ENCODE peak calls at places on chromosomes 11 and 22, in four cellular contexts. One of them, this sample, is unnamed.
A peak's percentile ranks its signal among the peaks of the same experiment; 100 is the strongest.

GRCh38 chr11:121421149-121421906 is 30.8 kb upstream of the SORL1 start:
- DNase-seq in AG04450: no peak
- DNase-seq in cardiac fibroblast: no peak
- DNase-seq in A549: no peak
- DNase-seq in this sample: no peak

GRCh38 chr22:19519041-19519926 is 4.9 kb downstream of the CLDN5 start:
- DNase-seq in cardiac fibroblast: no peak
- DNase-seq in A549: no peak
- DNase-seq in AG04450: no peak
- DNase-seq in this sample: no peak

GRCh38 chr22:38706101-38706884 is 549 bp downstream of the GTPBP1 start:
- DNase-seq in A549: no peak
- DNase-seq in AG04450: no peak
- DNase-seq in cardiac fibroblast: peak; percentile 35
- DNase-seq in this sample: peak; percentile 66

GRCh38 chr22:20464096-20464614 is 26.5 kb upstream of the SCARF2 start:
- DNase-seq in AG04450: no peak
- DNase-seq in cardiac fibroblast: no peak
- DNase-seq in A549: no peak
- DNase-seq in this sample: no peak

GRCh38 chr11:7638710-7639642 is 34.3 kb downstream of the CYB5R2 start:
- DNase-seq in AG04450: no peak
- DNase-seq in A549: no peak
- DNase-seq in cardiac fibroblast: no peak
- DNase-seq in this sample: no peak

GRCh38 chr22:49103314-49104052 is 724.2 kb downstream of the BRD1 start:
- DNase-seq in cardiac fibroblast: no peak
- DNase-seq in A549: no peak
- DNase-seq in AG04450: no peak
- DNase-seq in this sample: no peak

GRCh38 chr11:72614381-72614780 is 59.8 kb downstream of the PDE2A start:
- DNase-seq in AG04450: no peak
- DNase-seq in cardiac fibroblast: no peak
- DNase-seq in A549: no peak
- DNase-seq in this sample: no peak

GRCh38 chr22:31604746-31605705 is 57.0 kb downstream of the PISD start:
- DNase-seq in cardiac fibroblast: no peak
- DNase-seq in A549: no peak
- DNase-seq in AG04450: no peak
- DNase-seq in this sample: no peak

GRCh38 chr11:84524422-84525051 is 1102.6 kb downstream of the DLG2 start:
- DNase-seq in cardiac fibroblast: peak; percentile 61
- DNase-seq in A549: peak; percentile 17
- DNase-seq in AG04450: no peak
- DNase-seq in this sample: peak; percentile 6

GRCh38 chr11:91795139-91795887 is 429.3 kb upstream of the FAT3 start:
- DNase-seq in cardiac fibroblast: no peak
- DNase-seq in AG04450: no peak
- DNase-seq in A549: no peak
- DNase-seq in this sample: no peak

GRCh38 chr11:121625784-121626506 is 173.2 kb upstream of the SORL1-AS1 start:
- DNase-seq in A549: no peak
- DNase-seq in AG04450: no peak
- DNase-seq in cardiac fibroblast: peak; percentile 12
- DNase-seq in this sample: no peak

GRCh38 chr22:25282671-25283561 is 63.5 kb downstream of the CRYBB2 start:
- DNase-seq in AG04450: no peak
- DNase-seq in A549: no peak
- DNase-seq in cardiac fibroblast: no peak
- DNase-seq in this sample: no peak
- H3K4me3 ChIP-seq in AG04450: no peak overlapping the region
- H3K4me3 ChIP-seq in A549: no peak overlapping the region
- H3K4me3 ChIP-seq in cardiac fibroblast: no peak overlapping the region
- H3K4me3 ChIP-seq in this sample: no peak overlapping the region

GRCh38 chr11:2694495-2694894 is 5.3 kb downstream of the KCNQ1OT1 start:
- DNase-seq in AG04450: no peak
- DNase-seq in A549: no peak
- DNase-seq in cardiac fibroblast: no peak
- DNase-seq in this sample: no peak

GRCh38 chr11:2694995-2695939 is 4.5 kb downstream of the KCNQ1OT1 start:
- DNase-seq in AG04450: no peak
- DNase-seq in A549: no peak
- DNase-seq in cardiac fibroblast: no peak
- DNase-seq in this sample: no peak

GRCh38 chr11:2691991-2692841 is 7.6 kb downstream of the KCNQ1OT1 start:
- DNase-seq in cardiac fibroblast: no peak
- DNase-seq in A549: no peak
- DNase-seq in AG04450: no peak
- DNase-seq in this sample: no peak

GRCh38 chr11:2693271-2693833 is 6.4 kb downstream of the KCNQ1OT1 start:
- DNase-seq in cardiac fibroblast: no peak
- DNase-seq in AG04450: no peak
- DNase-seq in A549: no peak
- DNase-seq in this sample: no peak

GRCh38 chr11:2693851-2694261 is 5.9 kb downstream of the KCNQ1OT1 start:
- DNase-seq in A549: peak; percentile 10
- DNase-seq in AG04450: no peak
- DNase-seq in cardiac fibroblast: no peak
- DNase-seq in this sample: no peak
- TF ChIP-seq CTCF in A549: no peak
- TF ChIP-seq CTCF in AG04450: no peak
- TF ChIP-seq CTCF in cardiac fibroblast: peak; percentile 1
- TF ChIP-seq CTCF in this sample: no peak

DNA sequence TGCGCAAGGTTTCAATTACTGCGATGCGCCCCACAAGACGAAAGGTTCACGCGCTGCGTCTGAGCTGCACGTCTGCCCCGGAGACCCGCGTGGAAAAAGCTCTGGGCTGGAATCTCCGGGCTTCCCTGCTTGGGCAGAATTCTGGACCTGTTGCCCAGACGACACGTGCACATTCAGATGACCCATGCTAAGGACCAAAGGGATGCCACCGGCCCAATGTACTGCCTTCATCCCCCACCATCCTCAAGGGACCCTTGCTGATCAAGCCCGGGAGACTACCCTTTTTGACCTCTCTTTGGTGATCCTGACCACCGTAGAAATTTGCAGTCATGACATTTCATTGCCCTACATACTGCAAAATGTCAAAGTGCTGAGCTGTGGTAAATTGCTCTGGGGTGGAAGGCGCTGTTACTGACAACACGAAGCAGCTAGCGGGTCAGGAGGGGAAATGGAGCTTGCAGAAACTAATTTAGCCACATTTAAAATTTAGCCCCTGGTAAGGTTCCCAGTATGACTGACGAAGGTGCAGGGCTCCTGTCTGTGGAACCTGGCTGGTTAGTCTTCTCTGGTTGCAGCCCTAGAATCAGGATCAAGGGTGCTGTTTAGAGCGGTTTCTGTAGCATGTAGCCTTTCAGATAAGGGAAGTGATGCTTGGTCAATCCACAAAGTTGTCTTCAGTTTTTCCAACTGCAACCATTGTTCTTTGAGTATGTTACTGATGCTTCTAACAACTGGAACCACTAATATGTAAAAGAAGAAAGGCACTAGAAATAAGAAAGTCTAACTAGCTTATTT is 81.9 kb downstream of the PRR5L start:
- DNase-seq in cardiac fibroblast: no peak
- DNase-seq in AG04450: no peak
- DNase-seq in A549: no peak
- DNase-seq in this sample: no peak
- H3K4me3 ChIP-seq in cardiac fibroblast: peak overlapping the region; percentile 88
- H3K4me3 ChIP-seq in AG04450: peak overlapping the region; percentile 70
- H3K4me3 ChIP-seq in A549: peak overlapping the region; percentile 70
- H3K4me3 ChIP-seq in this sample: peak overlapping the region; percentile 87

DNA sequence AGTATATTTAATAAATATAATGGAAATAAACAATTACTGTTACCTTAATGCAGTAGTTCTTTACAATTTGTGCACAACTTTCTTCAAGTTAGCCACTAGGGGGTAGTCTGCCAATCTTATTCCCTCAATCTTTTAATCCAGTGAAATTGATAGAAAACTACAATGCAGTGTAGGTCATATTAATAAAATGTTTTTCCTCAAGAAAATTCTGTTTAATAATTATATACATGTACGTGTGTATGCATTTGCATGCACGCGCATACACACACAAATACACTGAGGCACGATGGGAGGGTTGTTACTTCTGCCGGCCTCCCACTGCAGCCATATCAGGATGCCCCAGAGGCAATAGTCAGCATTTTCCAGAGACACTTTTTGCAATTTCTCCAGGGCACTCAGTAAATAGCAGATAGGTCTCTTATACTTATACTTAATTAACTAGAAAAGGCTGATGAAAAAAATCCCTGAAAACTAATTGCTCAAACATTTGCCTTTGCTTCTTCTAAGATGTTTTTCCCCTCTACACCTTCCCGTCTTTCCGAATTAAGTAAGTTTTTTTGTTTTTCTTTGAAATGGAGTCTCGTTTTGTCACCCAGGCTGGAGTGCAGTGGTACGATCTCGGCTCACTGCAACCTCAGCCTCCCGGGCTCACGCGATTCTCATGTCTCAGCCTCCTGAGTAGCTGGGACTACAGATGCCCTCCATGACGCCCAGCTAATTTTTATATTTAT is 3.1 kb downstream of the GAB2 start:
- DNase-seq in cardiac fibroblast: peak; percentile 49
- DNase-seq in AG04450: no peak
- DNase-seq in A549: peak; percentile 29
- DNase-seq in this sample: peak; percentile 33
- TF ChIP-seq CTCF in cardiac fibroblast: peak; percentile 47
- TF ChIP-seq CTCF in AG04450: peak; percentile 70
- TF ChIP-seq CTCF in A549: peak; percentile 61
- TF ChIP-seq CTCF in this sample: peak; percentile 58